ENCODE peak calls at places on chromosomes 2 and 18, in eight cellular contexts. R, Y, L, C, P, V, K and F are unnamed samples.

GRCh38 chr2:177610813-177611212 is 218.2 kb downstream of the AGPS start:
- DNase-seq in R (no peak), Y (no peak), L (no peak), C (no peak), P (no peak), V (no peak), K (no peak), F (no peak)

GRCh38 chr18:10475633-10476388 is 21.4 kb downstream of the APCDD1 start:
- DNase-seq in R (no peak), Y (no peak), L (no peak), C (no peak), P (no peak), V (no peak), K (no peak), F (no peak)

GRCh38 chr2:150630587-150631235 is 143.2 kb upstream of the RND3 start:
- DNase-seq in R (no peak), Y (no peak), L (no peak), C (no peak), P (no peak), V (no peak), K (peak; percentile 17), F (no peak)

GRCh38 chr2:100394111-100394641 is 23.3 kb downstream of the CHST10 start:
- DNase-seq in R (no peak), Y (no peak), L (no peak), C (no peak), P (no peak), V (no peak), K (no peak), F (no peak)

GRCh38 chr2:105394951-105395611 is 3.8 kb downstream of the FHL2 start:
- DNase-seq in R (no peak), Y (peak; percentile 5), L (no peak), C (no peak), P (no peak), V (no peak), K (peak; percentile 79), F (no peak)

GRCh38 chr2:88239781-88240180 is 69.6 kb downstream of the THNSL2 start:
- DNase-seq in R (no peak), Y (no peak), L (no peak), C (no peak), P (no peak), V (no peak), K (no peak), F (no peak)

GRCh38 chr2:164562666-164563065 is 58.6 kb downstream of the GRB14 start:
- DNase-seq in R (no peak), Y (no peak), L (no peak), C (no peak), P (no peak), V (no peak), K (peak; percentile 88), F (no peak)

GRCh38 chr2:190736355-190736754 is 87.5 kb downstream of the NAB1 start:
- DNase-seq in R (no peak), Y (no peak), L (no peak), C (no peak), P (no peak), V (no peak), K (no peak), F (no peak)

GRCh38 chr2:40896358-40896757 is 444.5 kb upstream of the SLC8A1 start:
- DNase-seq in R (no peak), Y (no peak), L (no peak), C (no peak), P (no peak), V (no peak), K (no peak), F (no peak)

GRCh38 chr2:183244300-183244849 is 120.1 kb downstream of the NUP35 start:
- DNase-seq in R (no peak), Y (no peak), L (no peak), C (no peak), P (no peak), V (no peak), K (no peak), F (no peak)

GRCh38 chr18:46449033-46449432 is 208.0 kb downstream of the LOXHD1 start:
- DNase-seq in R (no peak), Y (no peak), L (no peak), C (no peak), P (no peak), V (no peak), K (no peak), F (no peak)

GRCh38 chr2:5980351-5981054 is 288.3 kb downstream of the SOX11 start:
- DNase-seq in R (no peak), Y (no peak), L (no peak), C (no peak), P (no peak), V (no peak), K (no peak), F (no peak)

GRCh38 chr2:5975406-5975805 is 283.2 kb downstream of the SOX11 start:
- DNase-seq in R (no peak), Y (no peak), L (no peak), C (no peak), P (no peak), V (no peak), K (no peak), F (no peak)

GRCh38 chr2:5977477-5977876 is 285.3 kb downstream of the SOX11 start:
- DNase-seq in R (no peak), Y (no peak), L (no peak), C (no peak), P (no peak), V (no peak), K (no peak), F (no peak)

GRCh38 chr2:5976626-5977025 is 284.4 kb downstream of the SOX11 start:
- DNase-seq in R (no peak), Y (no peak), L (no peak), C (no peak), P (no peak), V (no peak), K (no peak), F (no peak)

DNA sequence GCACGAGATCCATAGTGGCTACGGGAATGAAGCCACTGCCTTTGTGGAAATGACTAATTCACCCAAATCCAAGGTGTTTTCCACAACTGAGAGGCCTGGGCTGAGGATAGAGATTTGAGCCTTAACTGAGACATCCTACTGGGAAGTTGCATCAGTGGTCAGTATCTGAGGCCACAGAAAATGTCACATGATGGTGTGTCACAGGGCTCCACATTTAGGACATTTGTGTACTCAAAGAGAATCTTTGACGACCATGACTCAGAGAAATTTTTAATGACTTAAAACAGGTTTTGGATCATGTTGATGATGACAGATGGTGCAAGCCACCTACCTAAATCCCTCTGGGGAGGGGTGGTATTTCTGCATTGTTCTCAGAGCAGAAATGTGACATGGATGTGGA is 286.2 kb downstream of the SOX11 start:
- DNase-seq in R (no peak), Y (no peak), L (no peak), C (no peak), P (no peak), V (no peak), K (no peak), F (no peak)
- TF ChIP-seq POLR2A in R (no peak), Y (no peak), L (no peak), C (no peak), P (no peak), V (no peak), K (no peak), F (no peak)

GRCh38 chr2:156333951-156334495 is 1.5 kb upstream of the NR4A2 start:
- DNase-seq in R (peak; percentile 75), Y (peak; percentile 77), L (peak; percentile 55), C (peak; percentile 89), P (no peak), V (peak; percentile 72), K (peak; percentile 75), F (peak; percentile 67)

GRCh38 chr2:156332452-156333273 is at the start of gene NR4A2:
- DNase-seq in R (peak; percentile 87), Y (peak; percentile 95), L (peak; percentile 93), C (peak; percentile 97), P (peak; percentile 96), V (peak; percentile 96), K (peak; percentile 87), F (peak; percentile 94)

GRCh38 chr2:156329922-156330726 is 2.4 kb downstream of the NR4A2 start:
- DNase-seq in R (no peak), Y (no peak), L (no peak), C (no peak), P (no peak), V (no peak), K (no peak), F (no peak)

GRCh38 chr2:156333274-156333950 is 891 bp upstream of the NR4A2 start:
- DNase-seq in R (no peak), Y (no peak), L (no peak), C (no peak), P (no peak), V (no peak), K (no peak), F (no peak)

DNA sequence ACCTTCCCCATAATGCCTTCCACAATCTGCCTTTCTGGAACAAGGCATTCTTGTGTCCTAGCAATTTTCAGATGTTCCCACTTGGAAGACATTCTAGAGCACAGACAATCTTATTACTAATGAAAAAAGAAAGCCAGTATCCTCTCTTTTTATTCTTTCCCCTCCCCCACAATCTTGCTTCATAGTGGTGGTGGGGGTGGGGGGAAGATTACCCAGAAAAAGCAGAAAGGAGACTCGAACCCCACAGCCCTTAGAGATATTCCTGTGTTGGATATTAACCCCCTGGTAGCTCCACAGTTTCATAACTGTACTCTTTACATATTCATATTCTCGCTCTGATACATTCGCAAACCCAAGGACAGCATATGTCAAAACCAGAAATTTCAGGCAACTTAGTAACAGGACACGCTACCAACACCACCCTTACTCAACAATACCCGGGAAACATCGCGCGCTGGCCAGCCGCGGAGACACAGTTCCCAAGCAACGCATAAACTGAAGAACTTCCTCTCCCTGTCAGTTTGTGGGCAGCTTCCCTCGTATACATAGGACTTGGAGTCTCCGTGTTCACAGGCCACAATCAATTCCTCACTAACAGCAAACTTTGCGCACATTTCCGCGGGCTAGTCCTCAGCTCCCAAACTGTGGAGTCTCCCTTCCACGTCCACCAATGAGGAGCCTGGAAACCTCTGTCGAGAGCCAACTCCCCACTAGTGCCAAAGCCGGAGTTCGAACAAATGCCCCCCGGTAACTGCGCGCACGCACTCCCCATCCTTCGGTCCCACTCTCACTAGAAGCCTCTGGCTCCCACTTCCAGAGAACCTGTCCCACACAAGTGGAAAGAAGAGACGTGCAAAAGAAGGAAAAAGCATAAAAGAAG is 709 bp downstream of the NR4A2 start:
- DNase-seq in R (peak; percentile 49), Y (peak; percentile 74), L (peak; percentile 66), C (peak; percentile 91), P (no peak), V (peak; percentile 68), K (peak; percentile 83), F (peak; percentile 69)
- TF ChIP-seq POLR2A in R (peak; percentile 37), Y (no peak), L (no peak), C (no peak), P (no peak), V (no peak), K (no peak), F (no peak)

DNA sequence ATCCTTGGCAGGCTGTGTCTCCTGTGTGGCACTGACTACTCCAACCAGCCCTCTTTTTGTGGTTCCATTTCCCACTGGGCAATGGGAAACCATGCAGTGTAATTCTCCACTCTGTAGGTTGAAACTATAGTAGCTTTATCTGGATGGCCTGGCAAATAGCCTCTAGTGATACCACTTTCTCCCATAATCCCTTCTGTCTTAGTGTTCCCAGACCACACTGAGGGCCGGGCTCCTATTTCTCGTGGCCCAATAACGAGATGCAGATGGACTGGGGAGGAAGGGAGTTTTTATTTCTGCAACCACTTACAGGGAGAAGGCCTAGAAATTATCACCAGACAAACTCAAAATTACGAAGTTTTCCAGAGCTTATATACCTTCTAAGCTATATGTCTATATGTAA is 24.7 kb downstream of the SKA1 start:
- DNase-seq in R (no peak), Y (no peak), L (no peak), C (no peak), P (no peak), V (no peak), K (no peak), F (no peak)
- TF ChIP-seq POLR2A in R (no peak), Y (no peak), L (no peak), C (no peak), P (no peak), V (no peak), K (no peak), F (no peak)

GRCh38 chr2:28751102-28751955 is at the start of gene PPP1CB:
- DNase-seq in R (peak; percentile 96), Y (peak; percentile 97), L (peak; percentile 98), C (peak; percentile 98), P (peak; percentile 88), V (peak; percentile 97), K (peak; percentile 98), F (peak; percentile 97)
- TF ChIP-seq POLR2A in R (peak; percentile 94), Y (peak; percentile 93), L (peak; percentile 95), C (peak; percentile 90), P (peak; percentile 89), V (no peak), K (peak; percentile 81), F (peak; percentile 95)